ENCODE peak calls at places on chromosomes 7 and 10, in eight cellular contexts. L is mammary epithelial cell, Y is lung, J is cardiac fibroblast, X is hepatocyte, E is RWPE2, F is Peyer's patch, K is neural progenitor cell. R is an unnamed sample.

GRCh38 chr7:77335581-77335980 is 80.6 kb downstream of the GSAP start:
- DNase-seq in L (no peak), Y (no peak), J (peak; percentile 67), X (no peak), E (no peak), F (no peak), K (no peak), R (no peak)

GRCh38 chr7:135620980-135621850 is 41.1 kb upstream of the STMP1 start:
- DNase-seq in L (peak; percentile 73), Y (peak; percentile 36), J (peak; percentile 92), X (peak; percentile 87), E (no peak), F (no peak), K (peak; percentile 78), R (no peak)

GRCh38 chr10:30435068-30435422 is 1.1 kb downstream of the MAP3K8 start:
- DNase-seq in L (no peak), Y (peak; percentile 49), J (peak; percentile 65), X (peak; percentile 62), E (no peak), F (peak; percentile 40), K (peak; percentile 37), R (no peak)

GRCh38 chr7:121994625-121995410 is 121.9 kb downstream of the PTPRZ1 start:
- DNase-seq in L (peak; percentile 69), Y (peak; percentile 48), J (peak; percentile 90), X (peak; percentile 79), E (no peak), F (no peak), K (peak; percentile 77), R (no peak)

GRCh38 chr10:46231087-46231486 is 55.7 kb upstream of the ANTXRL start:
- DNase-seq in L (no peak), Y (no peak), J (no peak), X (no peak), E (peak; percentile 30), F (peak; percentile 2), K (no peak), R (peak; percentile 89)

GRCh38 chr7:132783824-132784223 is 207.6 kb upstream of the PLXNA4 start:
- DNase-seq in L (peak; percentile 63), Y (no peak), J (peak; percentile 77), X (no peak), E (no peak), F (no peak), K (no peak), R (no peak)

GRCh38 chr10:88106348-88106747 is 242.9 kb downstream of the PTEN start:
- DNase-seq in L (no peak), Y (no peak), J (no peak), X (no peak), E (no peak), F (no peak), K (no peak), R (no peak)

GRCh38 chr7:24795407-24795767 is 38.1 kb upstream of the GSDME start:
- DNase-seq in L (no peak), Y (no peak), J (no peak), X (no peak), E (no peak), F (no peak), K (no peak), R (no peak)

GRCh38 chr7:37988721-37989650 is 68.5 kb downstream of the EPDR1 start:
- DNase-seq in L (no peak), Y (no peak), J (no peak), X (no peak), E (no peak), F (no peak), K (no peak), R (no peak)

GRCh38 chr7:116578526-116578925 is 53.7 kb downstream of the CAV1 start:
- DNase-seq in L (no peak), Y (no peak), J (peak; percentile 36), X (no peak), E (no peak), F (no peak), K (no peak), R (no peak)

GRCh38 chr10:31927597-31928530 is 767 bp downstream of the ARHGAP12 start:
- DNase-seq in L (peak; percentile 52), Y (peak; percentile 46), J (peak; percentile 52), X (peak; percentile 71), E (peak; percentile 56), F (peak; percentile 62), K (peak; percentile 85), R (no peak)
- TF ChIP-seq CTCF in L (peak; percentile 38), Y (peak; percentile 4), J (peak; percentile 59), X (peak; percentile 38), E (peak; percentile 34), F (peak; percentile 43), K (peak; percentile 58), R (no peak)

DNA sequence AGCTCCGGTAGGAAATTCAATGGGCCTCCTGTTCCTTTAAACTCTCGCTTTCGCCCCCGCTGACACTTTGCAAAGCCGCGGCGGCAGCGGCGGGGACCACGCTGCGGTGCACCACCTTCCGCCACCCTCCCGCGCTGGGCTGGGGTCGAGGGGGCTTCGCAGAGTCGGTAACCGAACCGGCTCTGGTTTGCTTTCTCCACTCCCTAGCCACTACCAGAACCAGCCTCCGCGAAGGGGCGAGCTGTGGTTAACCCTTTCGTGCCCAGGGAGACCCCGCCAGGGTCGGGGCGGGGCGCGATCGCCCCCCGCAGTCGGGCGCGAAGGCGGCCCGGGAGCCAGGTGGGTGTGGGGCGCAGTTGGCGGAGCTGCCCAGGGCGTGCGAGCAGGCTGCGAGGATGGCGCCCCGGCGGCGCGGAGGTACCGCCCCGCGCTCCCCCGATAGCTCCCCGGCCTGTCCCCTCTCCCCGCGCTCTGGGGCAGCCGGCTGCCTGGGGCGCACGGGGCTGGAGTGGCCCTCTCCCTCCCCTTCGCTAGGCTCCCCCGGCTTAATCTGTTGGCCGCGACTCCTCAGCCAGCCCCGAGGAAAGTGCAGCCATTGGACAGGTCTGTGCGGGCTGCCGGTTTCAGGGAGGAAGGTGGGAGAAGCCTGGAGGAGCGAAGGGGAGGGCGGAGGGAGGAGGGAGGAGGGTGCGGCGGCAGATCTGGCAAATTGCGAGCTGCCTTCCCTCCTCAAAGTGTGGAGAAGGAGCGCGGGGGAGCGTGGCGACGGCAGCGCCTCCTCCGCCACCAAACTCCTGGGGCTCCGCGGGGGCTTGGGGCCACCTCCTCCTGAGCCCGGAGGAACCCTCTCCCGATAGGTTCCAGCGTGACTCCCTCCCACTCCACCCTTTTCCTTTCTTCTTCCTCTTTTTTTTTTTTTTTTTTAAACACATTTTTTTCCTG is 483 bp upstream of the PLXDC2 start:
- DNase-seq in L (peak; percentile 83), Y (peak; percentile 69), J (peak; percentile 87), X (peak; percentile 76), E (peak; percentile 57), F (peak; percentile 19), K (peak; percentile 93), R (no peak)
- TF ChIP-seq CTCF in L (no peak), Y (no peak), J (no peak), X (no peak), E (no peak), F (no peak), K (peak; percentile 2), R (no peak)

GRCh38 chr10:72375585-72375984 is 20.9 kb upstream of the DNAJB12 start:
- DNase-seq in L (no peak), Y (no peak), J (peak; percentile 17), X (no peak), E (no peak), F (no peak), K (peak; percentile 51), R (no peak)
- TF ChIP-seq CTCF in L (no peak), Y (no peak), J (peak; percentile 23), X (no peak), E (peak; percentile 22), F (no peak), K (no peak), R (no peak)

GRCh38 chr7:47847207-47847606 is 101.1 kb downstream of the PKD1L1 start:
- DNase-seq in L (no peak), Y (peak; percentile 16), J (no peak), X (no peak), E (no peak), F (no peak), K (no peak), R (no peak)

DNA sequence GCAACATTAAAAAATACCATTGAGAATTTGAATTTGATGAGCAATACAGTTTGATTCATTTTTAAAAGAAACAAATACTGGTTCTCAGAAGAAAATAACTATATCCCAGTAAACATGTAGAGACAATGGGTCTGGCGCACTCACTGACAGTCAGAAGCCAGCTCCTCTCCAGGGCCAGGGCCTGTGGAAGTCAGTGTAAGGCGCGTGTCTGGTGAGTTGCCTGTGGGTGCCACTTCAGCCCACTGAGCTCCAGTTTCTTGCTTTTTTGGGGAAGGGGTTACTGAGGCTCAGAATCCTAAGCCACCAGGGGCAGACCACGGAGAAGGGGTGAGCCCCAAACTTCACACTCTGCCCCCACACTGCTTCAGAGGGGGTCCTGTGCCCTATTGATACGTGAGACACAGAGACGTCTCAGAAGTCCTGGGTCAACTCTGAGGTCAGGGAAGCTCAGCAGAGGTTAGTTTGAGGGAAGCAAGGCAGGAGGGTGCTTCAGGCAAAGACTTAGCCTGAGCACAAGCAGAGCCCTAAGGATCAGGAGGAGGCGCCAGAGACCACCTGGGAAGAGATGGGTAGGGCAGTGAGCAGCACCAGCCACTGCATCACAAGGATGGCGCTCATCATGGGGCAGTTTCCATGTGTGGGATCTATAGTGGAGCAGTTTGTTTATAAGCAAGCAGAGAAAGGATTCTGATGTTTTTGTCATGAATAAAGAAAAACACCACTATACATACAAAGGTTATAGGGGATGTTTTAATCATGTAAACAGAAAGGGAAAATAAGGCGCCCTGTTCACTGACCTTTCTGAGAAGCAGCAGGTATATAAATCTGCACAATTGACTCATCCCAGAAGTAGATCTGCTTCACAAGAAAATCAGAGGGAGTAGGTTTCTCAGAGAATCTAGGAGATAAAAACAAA is 95.7 kb downstream of the PKD1L1 start:
- DNase-seq in L (no peak), Y (peak; percentile 17), J (peak; percentile 7), X (no peak), E (no peak), F (no peak), K (peak; percentile 52), R (no peak)
- TF ChIP-seq CTCF in L (peak; percentile 20), Y (no peak), J (peak; percentile 27), X (no peak), E (no peak), F (no peak), K (peak; percentile 40), R (no peak)

DNA sequence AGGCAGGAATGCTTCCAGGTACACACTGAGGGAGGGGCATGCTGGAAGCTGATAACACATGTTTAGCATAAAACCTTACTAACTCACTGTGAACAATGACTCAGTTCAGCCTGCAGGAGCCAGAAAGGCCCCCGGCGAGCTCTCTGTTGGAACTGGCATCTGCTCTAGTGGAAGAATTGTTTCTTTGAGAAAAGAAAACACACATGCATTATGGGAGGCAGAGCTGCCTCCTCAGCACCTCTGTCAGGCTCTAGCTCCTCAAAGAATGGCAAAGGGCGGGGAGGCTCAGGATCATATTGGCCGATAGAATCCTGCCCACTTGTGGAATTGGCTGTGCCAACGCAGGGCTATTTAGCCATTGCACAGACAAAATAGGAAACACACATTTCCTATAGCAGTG is 338.3 kb downstream of the CXCL12 start:
- DNase-seq in L (peak; percentile 73), Y (no peak), J (no peak), X (peak; percentile 32), E (no peak), F (no peak), K (peak; percentile 42), R (peak; percentile 89)
- TF ChIP-seq CTCF in L (no peak), Y (no peak), J (no peak), X (peak; percentile 7), E (peak; percentile 27), F (no peak), K (peak; percentile 13), R (no peak)